ENCODE peak calls at places on chromosomes 1 and 21, in seven cellular contexts. M is retinal pigment epithelial cell; S is HTR-8/SVneo; P is activated naive CD4-positive, alpha-beta T cell treated with anti-CD3 and anti-CD28 coated beads, Interleukin-2, amount 10 ng/mL, durations not matched to agents 7 days and 5 days; H is mesothelial cell of epicardium; Q is type B pancreatic cell; G is anterior cingulate cortex. N is an unnamed sample.

GRCh38 chr1:200075938-200076546 is 48.5 kb downstream of the NR5A2 start:
- DNase-seq in H (no peak), S (peak; percentile 71), Q (no peak), P (no peak), G (no peak), M (peak; percentile 62), N (no peak)

GRCh38 chr1:62373221-62373620 is 54.0 kb upstream of the KANK4 start:
- DNase-seq in P (no peak), H (no peak), S (no peak), G (no peak), M (no peak), Q (no peak), N (no peak)

GRCh38 chr1:99855914-99856450 is 5.8 kb downstream of the AGL start:
- DNase-seq in Q (no peak), P (no peak), H (no peak), S (no peak), G (no peak), M (no peak), N (no peak)

GRCh38 chr1:169999357-169999756 is 75.1 kb downstream of the KIFAP3 start:
- DNase-seq in G (peak; percentile 19), M (peak; percentile 100), S (no peak), H (no peak), Q (no peak), P (no peak), N (peak; percentile 40)

GRCh38 chr1:156848461-156849150 is 10.3 kb downstream of the INSRR start:
- DNase-seq in G (no peak), P (peak; percentile 90), H (no peak), S (no peak), Q (no peak), M (no peak), N (peak; percentile 47)

GRCh38 chr1:30525980-30526651 is 197.3 kb downstream of the MATN1 start:
- DNase-seq in S (peak; percentile 73), H (no peak), G (no peak), Q (peak; percentile 63), P (no peak), M (peak; percentile 50), N (peak; percentile 58)

GRCh38 chr1:30117685-30118084 is 605.7 kb downstream of the MATN1 start:
- DNase-seq in M (no peak), H (no peak), P (no peak), G (no peak), Q (no peak), S (no peak), N (no peak)

GRCh38 chr1:42419449-42419848 is 36.4 kb downstream of the ZMYND12 start:
- DNase-seq in G (no peak), Q (no peak), M (no peak), S (no peak), H (no peak), P (no peak), N (peak; percentile 80)

GRCh38 chr21:39073717-39074116 is 109.5 kb downstream of the PSMG1 start:
- DNase-seq in G (no peak), Q (no peak), P (no peak), S (no peak), H (no peak), M (no peak), N (no peak)

GRCh38 chr1:41289196-41289595 is 47.1 kb upstream of the SCMH1 start:
- DNase-seq in M (no peak), Q (peak; percentile 54), H (no peak), G (no peak), S (no peak), P (no peak), N (no peak)

GRCh38 chr1:1426961-1427934 is 6.2 kb upstream of the ANKRD65 start:
- DNase-seq in S (no peak), M (no peak), H (peak; percentile 81), G (no peak), Q (no peak), P (no peak), N (no peak)

GRCh38 chr1:21384620-21385019 is 55.3 kb upstream of the NBPF3 start:
- DNase-seq in M (no peak), H (no peak), G (no peak), P (no peak), S (no peak), Q (no peak), N (no peak)

GRCh38 chr1:112849967-112850641 is 105.9 kb downstream of the SLC16A1 start:
- DNase-seq in H (no peak), P (no peak), M (no peak), G (no peak), Q (no peak), S (no peak), N (no peak)

GRCh38 chr1:59697138-59697811 is 117.5 kb upstream of the HOOK1 start:
- DNase-seq in G (no peak), P (peak; percentile 75), S (no peak), Q (no peak), H (no peak), M (no peak), N (no peak)

GRCh38 chr1:182786223-182787001 is 3.2 kb upstream of the NPL start:
- DNase-seq in Q (no peak), M (no peak), P (peak; percentile 45), H (peak; percentile 24), S (peak; percentile 38), G (peak; percentile 49), N (peak; percentile 50)

GRCh38 chr1:21670059-21670881 is 1.1 kb upstream of the RAP1GAP start:
- DNase-seq in Q (no peak), H (no peak), S (no peak), P (no peak), M (no peak), G (no peak), N (no peak)

N was measured in left ventricle myocardium superior.